ENCODE peak calls at places on chromosomes 6 and 20, in seven cellular contexts. C is H1, A is K562, Q is SK-N-SH, M is HCT116, B is HepG2, J is GM12878. R is an unnamed sample.
A peak's percentile ranks its signal among the peaks of the same experiment; 100 is the strongest.

GRCh38 chr20:10919549-10920140 is 245.8 kb upstream of the JAG1 start:
- DNase-seq in J (no peak), C (no peak), M (no peak), A (no peak), Q (no peak), B (no peak), R (no peak)

GRCh38 chr6:150631283-150631981 is 31.7 kb downstream of the PLEKHG1 start:
- DNase-seq in M (no peak), A (no peak), C (no peak), B (no peak), Q (no peak), J (no peak), R (no peak)

GRCh38 chr6:47161176-47161687 is 119.1 kb upstream of the ADGRF1 start:
- DNase-seq in B (no peak), M (peak; percentile 29), C (no peak), Q (no peak), A (no peak), J (no peak), R (peak; percentile 9)

GRCh38 chr6:54624779-54625178 is 221.8 kb upstream of the FAM83B start:
- DNase-seq in M (no peak), B (no peak), C (no peak), A (no peak), Q (no peak), J (no peak), R (no peak)

GRCh38 chr20:32605167-32605656 is 20.1 kb upstream of the NOL4L start:
- DNase-seq in A (no peak), M (no peak), C (no peak), J (no peak), B (no peak), Q (no peak), R (peak; percentile 26)

GRCh38 chr6:96862560-96862959 is 25.3 kb upstream of the GPR63 start:
- DNase-seq in B (no peak), Q (peak; percentile 19), A (no peak), C (no peak), J (peak; percentile 7), M (no peak), R (no peak)

GRCh38 chr20:56202493-56203077 is 45.9 kb upstream of the MC3R start:
- DNase-seq in J (no peak), M (no peak), A (peak; percentile 13), Q (peak; percentile 44), B (peak; percentile 13), C (no peak), R (peak; percentile 51)

GRCh38 chr6:131036616-131037015 is 26.4 kb downstream of the EPB41L2 start:
- DNase-seq in C (no peak), M (no peak), A (no peak), B (no peak), J (no peak), Q (no peak), R (no peak)

GRCh38 chr6:83509416-83509815 is 2.9 kb upstream of the PRSS35 start:
- DNase-seq in B (no peak), M (no peak), J (no peak), C (no peak), Q (no peak), A (no peak), R (no peak)

GRCh38 chr6:11494786-11495564 is 42.6 kb upstream of the TMEM170B start:
- DNase-seq in M (no peak), J (no peak), C (no peak), Q (no peak), B (no peak), A (no peak), R (no peak)

GRCh38 chr6:10414766-10415592 is at the start of gene TFAP2A:
- DNase-seq in C (peak; percentile 78), Q (no peak), M (no peak), J (no peak), A (no peak), B (no peak), R (peak; percentile 97)

GRCh38 chr6:158219229-158219628 is 51.1 kb downstream of the GTF2H5 start:
- DNase-seq in J (no peak), C (no peak), B (no peak), Q (no peak), M (no peak), A (no peak), R (no peak)

GRCh38 chr6:30589754-30590358 is 18.6 kb downstream of the ABCF1 start:
- DNase-seq in J (no peak), A (no peak), Q (no peak), C (no peak), B (no peak), M (no peak), R (no peak)

GRCh38 chr6:160163425-160163824 is 41.8 kb downstream of the SLC22A1 start:
- DNase-seq in J (no peak), Q (no peak), M (no peak), A (no peak), C (no peak), B (no peak), R (no peak)

GRCh38 chr20:11207749-11208502 is 534.1 kb upstream of the JAG1 start:
- DNase-seq in J (no peak), A (no peak), B (peak; percentile 76), Q (no peak), C (no peak), M (peak; percentile 86), R (no peak)

GRCh38 chr6:113344969-113345368 is 512.2 kb upstream of the MARCKS start:
- DNase-seq in C (no peak), B (no peak), J (no peak), Q (no peak), M (no peak), A (no peak), R (no peak)

GRCh38 chr6:52725530-52726192 is 37.6 kb downstream of the GSTA2 start:
- DNase-seq in J (no peak), M (no peak), Q (no peak), C (no peak), B (peak; percentile 99), A (peak; percentile 49), R (no peak)

GRCh38 chr20:59032713-59033059 is 551 bp upstream of the ATP5F1E start:
- DNase-seq in J (no peak), Q (peak; percentile 64), B (peak; percentile 54), A (no peak), C (no peak), M (peak; percentile 21), R (no peak)

GRCh38 chr20:10521068-10521834 is 86.1 kb downstream of the SLX4IP start:
- DNase-seq in M (no peak), J (no peak), A (no peak), C (no peak), Q (no peak), B (peak; percentile 56), R (no peak)

GRCh38 chr6:136547336-136547735 is 2.9 kb downstream of the MAP7 start:
- DNase-seq in J (no peak), B (no peak), C (no peak), M (peak; percentile 21), Q (peak; percentile 61), A (no peak), R (peak; percentile 31)

GRCh38 chr20:35306931-35307517 is 14.8 kb upstream of the FAM83C start:
- DNase-seq in M (peak; percentile 60), C (peak; percentile 80), A (peak; percentile 72), Q (peak; percentile 71), B (peak; percentile 80), J (no peak), R (peak; percentile 77)

GRCh38 chr6:96963809-96964208 is 39.3 kb downstream of the KLHL32 start:
- DNase-seq in A (no peak), B (no peak), C (no peak), Q (no peak), M (no peak), J (no peak), R (no peak)

GRCh38 chr20:21615617-21616080 is 89.8 kb upstream of the PAX1 start:
- DNase-seq in C (peak; percentile 87), Q (peak; percentile 70), J (no peak), A (peak; percentile 46), B (peak; percentile 66), M (peak; percentile 26), R (peak; percentile 80)

GRCh38 chr6:125986956-125987617 is 747 bp downstream of the TRMT11 start:
- DNase-seq in B (peak; percentile 63), M (peak; percentile 21), A (peak; percentile 55), J (peak; percentile 24), C (no peak), Q (peak; percentile 9), R (no peak)

GRCh38 chr20:23161968-23162696 is 76.0 kb upstream of the CD93 start:
- DNase-seq in J (no peak), M (no peak), A (no peak), B (peak; percentile 73), Q (no peak), C (peak; percentile 16), R (no peak)

DNA sequence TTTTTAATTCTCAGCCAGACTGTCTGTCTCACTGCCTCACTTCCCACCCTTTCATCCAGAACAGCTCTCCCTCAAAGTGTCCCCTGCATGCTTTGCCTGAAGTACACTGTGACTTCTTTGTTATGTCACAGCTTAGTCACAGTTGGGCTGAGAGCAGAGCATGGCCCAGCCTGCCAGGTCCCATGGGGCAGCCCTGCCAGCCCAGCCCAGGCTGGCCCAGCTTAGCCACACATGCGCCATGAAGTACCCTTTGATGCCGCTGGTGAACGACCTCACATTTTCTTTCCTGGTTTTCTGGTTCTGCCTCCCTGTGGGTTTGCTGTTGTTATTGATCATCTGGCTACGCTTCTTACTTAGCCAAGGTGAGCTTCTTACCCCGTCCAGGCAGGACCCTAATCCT is at the start of gene ADIG:
- DNase-seq in C (no peak), J (no peak), A (no peak), Q (no peak), B (peak; percentile 44), M (no peak), R (no peak)
- TF ChIP-seq JUND in C (no peak), J (no peak), A (no peak), Q (no peak), B (no peak), M (no peak), R (no peak)

GRCh38 chr6:34934516-34934915 is 45.5 kb downstream of the ANKS1A start:
- DNase-seq in A (no peak), Q (no peak), M (no peak), J (no peak), C (no peak), B (no peak), R (peak; percentile 34)
- TF ChIP-seq JUND in A (no peak), Q (no peak), M (no peak), J (no peak), C (no peak), B (no peak), R (no peak)

GRCh38 chr20:48667481-48667880 is 160.3 kb downstream of the PREX1 start:
- DNase-seq in C (no peak), B (no peak), J (no peak), Q (no peak), M (no peak), A (no peak), R (no peak)
- TF ChIP-seq JUND in C (no peak), B (no peak), J (no peak), Q (no peak), M (no peak), A (no peak), R (no peak)

DNA sequence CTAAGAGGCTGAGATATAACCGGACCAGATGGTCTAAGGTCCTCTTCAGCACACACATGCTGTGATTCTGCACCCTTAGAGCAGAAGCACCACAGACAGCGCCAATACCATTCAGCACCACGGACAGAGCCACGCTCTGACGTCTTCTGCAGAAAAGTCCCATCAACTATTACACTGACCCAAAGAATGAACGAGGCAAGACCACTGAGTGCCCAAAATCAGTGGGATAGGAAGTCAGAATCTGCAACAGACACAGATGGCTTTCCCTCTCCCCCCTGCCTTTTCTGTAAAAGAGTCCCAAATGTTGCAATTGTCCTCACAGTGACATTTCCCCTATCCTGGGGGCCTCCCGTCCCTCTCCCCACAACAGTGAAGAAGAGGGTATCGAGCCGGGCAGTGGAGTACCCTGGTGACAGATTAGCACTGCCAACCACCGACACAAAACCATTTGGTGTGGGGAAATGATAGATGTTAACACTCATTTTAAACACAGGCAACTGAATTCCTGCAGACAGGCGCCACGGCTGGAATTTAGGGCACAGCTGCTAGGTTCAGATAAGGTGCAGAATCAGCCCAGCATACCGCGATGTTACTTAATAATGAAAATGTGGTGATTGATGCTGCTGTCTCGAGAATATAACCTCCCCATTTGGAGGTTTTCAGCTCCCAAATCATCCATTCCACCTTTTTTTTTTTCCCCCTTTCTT is 66.6 kb upstream of the CTNNBL1 start:
- DNase-seq in B (peak; percentile 61), J (no peak), C (peak; percentile 77), Q (no peak), M (peak; percentile 8), A (peak; percentile 54), R (peak; percentile 70)
- TF ChIP-seq JUND in B (peak; percentile 91), J (no peak), C (no peak), Q (no peak), M (no peak), A (peak; percentile 65), R (no peak)